ENCODE peak calls at places on chromosomes 4 and X, in five cellular contexts. F, V, O, C and Y are unnamed samples.

GRCh38 chr4:48493485-48494100 is 3.5 kb downstream of the ZAR1 start:
- DNase-seq in V (no peak), O (no peak), C (no peak), F (no peak), Y (no peak)

GRCh38 chr4:158858410-158859189 is 89.8 kb downstream of the FNIP2 start:
- DNase-seq in V (no peak), C (no peak), O (no peak), F (no peak), Y (no peak)

GRCh38 chr4:108834167-108834566 is 71.3 kb upstream of the ETNPPL start:
- DNase-seq in V (no peak), C (peak; percentile 57), O (no peak), F (no peak), Y (no peak)

GRCh38 chr4:48340276-48340904 is 939 bp upstream of the SLAIN2 start:
- DNase-seq in O (peak; percentile 9), C (no peak), F (no peak), V (peak; percentile 18), Y (no peak)

GRCh38 chr4:185838514-185839203 is 26.7 kb upstream of the SORBS2 start:
- DNase-seq in V (no peak), F (no peak), C (no peak), O (no peak), Y (no peak)

GRCh38 chr4:74123065-74123728 is 24.2 kb upstream of the CXCL2 start:
- DNase-seq in C (no peak), O (no peak), F (no peak), V (no peak), Y (peak; percentile 22)

GRCh38 chr4:143668930-143669553 is 31.4 kb downstream of the FREM3 start:
- DNase-seq in O (no peak), F (no peak), C (no peak), V (peak; percentile 27), Y (no peak)

GRCh38 chr4:177117256-177117655 is 192.4 kb upstream of the NEIL3 start:
- DNase-seq in O (no peak), V (no peak), F (no peak), C (no peak), Y (peak; percentile 42)

GRCh38 chr4:3829954-3830773 is 64.0 kb downstream of the ADRA2C start:
- DNase-seq in F (no peak), C (no peak), O (no peak), V (no peak), Y (no peak)

GRCh38 chr4:11710484-11710883 is 281.8 kb upstream of the HS3ST1 start:
- DNase-seq in V (no peak), O (no peak), C (no peak), F (no peak), Y (no peak)

GRCh38 chrX:135477576-135477975 is 42.9 kb upstream of the INTS6L start:
- DNase-seq in O (no peak), C (no peak), F (peak; percentile 49), V (no peak), Y (peak; percentile 89)

GRCh38 chrX:42109428-42109827 is 186.1 kb upstream of the CASK start:
- DNase-seq in V (no peak), C (no peak), F (no peak), O (no peak), Y (no peak)
- H3K27me3 ChIP-seq in V (no peaks in the 10 kb centered on the region), C (no peaks in the 10 kb centered on the region), F (no peaks in the 10 kb centered on the region), O (no peaks in the 10 kb centered on the region), Y (no peaks in the 10 kb centered on the region)

DNA sequence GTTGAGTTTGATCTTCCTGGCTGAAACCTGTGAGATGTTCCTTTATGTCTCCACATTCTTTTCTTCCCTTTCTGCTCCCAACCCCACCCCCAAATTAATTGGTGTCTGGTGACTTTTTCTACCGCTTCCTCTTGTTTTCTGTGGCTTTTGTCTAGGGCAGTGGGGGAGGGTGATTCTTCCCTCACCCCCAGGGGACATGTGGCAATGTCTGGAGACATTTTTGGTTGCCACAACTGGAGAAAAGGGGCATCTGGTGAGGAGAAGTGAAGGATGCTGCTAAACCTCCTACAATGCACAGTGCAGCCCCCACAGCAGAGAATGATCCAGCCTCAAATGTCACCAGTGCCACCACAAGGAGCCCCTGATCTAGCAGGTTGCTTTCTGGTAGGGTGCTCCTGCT is 152.9 kb downstream of the NHS start:
- DNase-seq in O (no peak), V (no peak), F (no peak), C (no peak), Y (no peak)
- H3K4me3 ChIP-seq in O (no peak overlapping the region), V (no peak overlapping the region), F (no peak overlapping the region), C (no peak overlapping the region), Y (no peak overlapping the region)

DNA sequence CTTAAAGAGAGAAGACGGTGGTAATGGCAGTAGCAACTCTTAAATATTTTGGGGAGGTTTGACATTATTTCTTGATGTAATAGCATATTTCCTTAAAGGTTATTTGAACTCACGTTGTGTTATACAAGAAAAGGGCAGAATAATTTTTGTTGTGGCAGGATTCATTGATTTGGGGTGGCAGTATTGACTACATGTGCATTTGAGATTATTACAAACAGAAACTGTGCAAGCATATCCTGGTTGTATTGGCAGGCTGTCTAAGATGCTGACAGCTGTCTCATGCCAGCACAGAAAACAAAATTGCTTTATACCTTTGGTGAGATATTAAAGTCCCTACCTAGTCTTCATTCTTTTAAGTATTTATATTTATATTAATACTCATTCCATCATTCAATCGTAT is 300.7 kb upstream of the MAGEC2 start:
- DNase-seq in O (no peak), V (no peak), F (no peak), C (no peak), Y (no peak)
- H3K27me3 ChIP-seq in O (no peaks in the 10 kb centered on the region), V (no peaks in the 10 kb centered on the region), F (no peaks in the 10 kb centered on the region), C (no peaks in the 10 kb centered on the region), Y (no peaks in the 10 kb centered on the region)

GRCh38 chrX:41022579-41022978 is 62.7 kb upstream of the USP9X start:
- DNase-seq in O (no peak), F (no peak), V (no peak), C (peak; percentile 21), Y (no peak)

GRCh38 chrX:41023098-41023497 is 62.1 kb upstream of the USP9X start:
- DNase-seq in O (no peak), F (no peak), V (no peak), C (no peak), Y (no peak)

GRCh38 chrX:41014776-41015175 is 70.5 kb upstream of the USP9X start:
- DNase-seq in O (no peak), C (peak; percentile 52), F (no peak), V (no peak), Y (no peak)

GRCh38 chrX:41024755-41025154 is 60.5 kb upstream of the USP9X start:
- DNase-seq in C (no peak), F (no peak), O (no peak), V (no peak), Y (no peak)

GRCh38 chrX:41019041-41019392 is 66.2 kb upstream of the USP9X start:
- DNase-seq in F (no peak), V (no peak), O (no peak), C (no peak), Y (no peak)
- H3K4me3 ChIP-seq in F (no peak overlapping the region), V (no peak overlapping the region), O (no peak overlapping the region), C (no peak overlapping the region), Y (no peak overlapping the region)

GRCh38 chrX:131059231-131059630 is 1.1 kb downstream of the ARHGAP36 start:
- DNase-seq in V (no peak), F (no peak), C (no peak), O (no peak), Y (no peak)
- H3K27me3 ChIP-seq in V (no peaks in the 10 kb centered on the region), F (peaks cover 28% of the 10 kb centered on the region), C (peaks cover 12% of the 10 kb centered on the region), O (no peaks in the 10 kb centered on the region), Y (no peaks in the 10 kb centered on the region)